ENCODE peak calls at places on chromosomes 13 and 19, in nine cellular contexts. One of them, this sample, is unnamed.

GRCh38 chr19:1944916-1945561 is 4.1 kb downstream of the CSNK1G2 start:
- DNase-seq in CD8-positive, alpha-beta memory T cell: no peak
- DNase-seq in endothelial cell: no peak
- DNase-seq in HS-5: no peak
- DNase-seq in GOT3: no peak
- DNase-seq in G401: no peak
- DNase-seq in NCI-H1092 treated with DMSO at 0.1 percent for 48 hours: no peak
- DNase-seq in thyroid gland: no peak
- DNase-seq in choroid plexus epithelial cell: no peak
- DNase-seq in this sample: no peak

GRCh38 chr19:13887529-13887928 is 10.6 kb downstream of the NANOS3 start:
- DNase-seq in CD8-positive, alpha-beta memory T cell: peak
- DNase-seq in endothelial cell: no peak
- DNase-seq in HS-5: no peak
- DNase-seq in GOT3: no peak
- DNase-seq in G401: no peak
- DNase-seq in NCI-H1092 treated with DMSO at 0.1 percent for 48 hours: no peak
- DNase-seq in thyroid gland: no peak
- DNase-seq in choroid plexus epithelial cell: peak
- DNase-seq in this sample: no peak

GRCh38 chr13:20534038-20534608 is 8.5 kb upstream of the CRYL1 start:
- DNase-seq in CD8-positive, alpha-beta memory T cell: no peak
- DNase-seq in endothelial cell: no peak
- DNase-seq in HS-5: no peak
- DNase-seq in GOT3: no peak
- DNase-seq in G401: no peak
- DNase-seq in NCI-H1092 treated with DMSO at 0.1 percent for 48 hours: no peak
- DNase-seq in thyroid gland: no peak
- DNase-seq in choroid plexus epithelial cell: no peak
- DNase-seq in this sample: no peak

GRCh38 chr19:1469936-1470863 is 8.8 kb downstream of the C19orf25 start:
- DNase-seq in CD8-positive, alpha-beta memory T cell: peak
- DNase-seq in endothelial cell: no peak
- DNase-seq in HS-5: no peak
- DNase-seq in GOT3: no peak
- DNase-seq in G401: no peak
- DNase-seq in NCI-H1092 treated with DMSO at 0.1 percent for 48 hours: no peak
- DNase-seq in thyroid gland: peak
- DNase-seq in choroid plexus epithelial cell: peak
- DNase-seq in this sample: no peak

GRCh38 chr19:45403781-45404556 is 900 bp downstream of the PPP1R13L start:
- DNase-seq in CD8-positive, alpha-beta memory T cell: peak
- DNase-seq in endothelial cell: peak
- DNase-seq in HS-5: no peak
- DNase-seq in GOT3: no peak
- DNase-seq in G401: peak
- DNase-seq in NCI-H1092 treated with DMSO at 0.1 percent for 48 hours: no peak
- DNase-seq in thyroid gland: peak
- DNase-seq in choroid plexus epithelial cell: peak
- DNase-seq in this sample: no peak

GRCh38 chr19:46068345-46069258 is 27.8 kb upstream of the IGFL4 start:
- DNase-seq in CD8-positive, alpha-beta memory T cell: no peak
- DNase-seq in endothelial cell: no peak
- DNase-seq in HS-5: peak
- DNase-seq in GOT3: peak
- DNase-seq in G401: no peak
- DNase-seq in NCI-H1092 treated with DMSO at 0.1 percent for 48 hours: no peak
- DNase-seq in thyroid gland: no peak
- DNase-seq in choroid plexus epithelial cell: peak
- DNase-seq in this sample: no peak

GRCh38 chr13:77928909-77929308 is 10.3 kb upstream of the EDNRB start:
- DNase-seq in CD8-positive, alpha-beta memory T cell: no peak
- DNase-seq in endothelial cell: no peak
- DNase-seq in HS-5: no peak
- DNase-seq in GOT3: no peak
- DNase-seq in G401: no peak
- DNase-seq in NCI-H1092 treated with DMSO at 0.1 percent for 48 hours: no peak
- DNase-seq in thyroid gland: no peak
- DNase-seq in choroid plexus epithelial cell: no peak
- DNase-seq in this sample: no peak

GRCh38 chr13:76943646-76944045 is 4.7 kb upstream of the ACOD1 start:
- DNase-seq in CD8-positive, alpha-beta memory T cell: no peak
- DNase-seq in endothelial cell: no peak
- DNase-seq in HS-5: no peak
- DNase-seq in GOT3: no peak
- DNase-seq in G401: no peak
- DNase-seq in NCI-H1092 treated with DMSO at 0.1 percent for 48 hours: no peak
- DNase-seq in thyroid gland: no peak
- DNase-seq in choroid plexus epithelial cell: no peak
- DNase-seq in this sample: no peak

GRCh38 chr19:4619668-4620294 is 19.5 kb upstream of the TNFAIP8L1 start:
- DNase-seq in CD8-positive, alpha-beta memory T cell: no peak
- DNase-seq in endothelial cell: no peak
- DNase-seq in HS-5: no peak
- DNase-seq in GOT3: no peak
- DNase-seq in G401: no peak
- DNase-seq in NCI-H1092 treated with DMSO at 0.1 percent for 48 hours: no peak
- DNase-seq in thyroid gland: no peak
- DNase-seq in choroid plexus epithelial cell: no peak
- DNase-seq in this sample: no peak

GRCh38 chr13:50116430-50116973 is 101.3 kb downstream of the KCNRG start:
- DNase-seq in CD8-positive, alpha-beta memory T cell: no peak
- DNase-seq in endothelial cell: no peak
- DNase-seq in HS-5: no peak
- DNase-seq in GOT3: no peak
- DNase-seq in G401: no peak
- DNase-seq in NCI-H1092 treated with DMSO at 0.1 percent for 48 hours: no peak
- DNase-seq in thyroid gland: no peak
- DNase-seq in choroid plexus epithelial cell: no peak
- DNase-seq in this sample: no peak

GRCh38 chr13:53782400-53783030 is 753.9 kb downstream of the OLFM4 start:
- DNase-seq in CD8-positive, alpha-beta memory T cell: no peak
- DNase-seq in endothelial cell: peak
- DNase-seq in HS-5: no peak
- DNase-seq in GOT3: no peak
- DNase-seq in G401: peak
- DNase-seq in NCI-H1092 treated with DMSO at 0.1 percent for 48 hours: peak
- DNase-seq in thyroid gland: peak
- DNase-seq in choroid plexus epithelial cell: peak
- DNase-seq in this sample: no peak

GRCh38 chr19:16406356-16406755 is 65.4 kb downstream of the EPS15L1 start:
- DNase-seq in CD8-positive, alpha-beta memory T cell: no peak
- DNase-seq in endothelial cell: no peak
- DNase-seq in HS-5: no peak
- DNase-seq in GOT3: no peak
- DNase-seq in G401: no peak
- DNase-seq in NCI-H1092 treated with DMSO at 0.1 percent for 48 hours: no peak
- DNase-seq in thyroid gland: no peak
- DNase-seq in choroid plexus epithelial cell: no peak
- DNase-seq in this sample: no peak

GRCh38 chr19:10871711-10872550 is 578 bp downstream of the CARM1 start:
- DNase-seq in CD8-positive, alpha-beta memory T cell: no peak
- DNase-seq in endothelial cell: peak
- DNase-seq in HS-5: no peak
- DNase-seq in GOT3: no peak
- DNase-seq in G401: no peak
- DNase-seq in NCI-H1092 treated with DMSO at 0.1 percent for 48 hours: no peak
- DNase-seq in thyroid gland: peak
- DNase-seq in choroid plexus epithelial cell: no peak
- DNase-seq in this sample: peak

GRCh38 chr13:44730099-44730498 is 154.0 kb upstream of the TSC22D1 start:
- DNase-seq in CD8-positive, alpha-beta memory T cell: no peak
- DNase-seq in endothelial cell: no peak
- DNase-seq in HS-5: no peak
- DNase-seq in GOT3: no peak
- DNase-seq in G401: no peak
- DNase-seq in NCI-H1092 treated with DMSO at 0.1 percent for 48 hours: peak
- DNase-seq in thyroid gland: no peak
- DNase-seq in choroid plexus epithelial cell: no peak
- DNase-seq in this sample: no peak

GRCh38 chr13:23623394-23623793 is 53.2 kb downstream of the TNFRSF19 start:
- DNase-seq in CD8-positive, alpha-beta memory T cell: no peak
- DNase-seq in endothelial cell: no peak
- DNase-seq in HS-5: no peak
- DNase-seq in GOT3: no peak
- DNase-seq in G401: no peak
- DNase-seq in NCI-H1092 treated with DMSO at 0.1 percent for 48 hours: no peak
- DNase-seq in thyroid gland: no peak
- DNase-seq in choroid plexus epithelial cell: no peak
- DNase-seq in this sample: no peak

GRCh38 chr19:33677745-33678426 is 56.1 kb downstream of the CHST8 start:
- DNase-seq in CD8-positive, alpha-beta memory T cell: no peak
- DNase-seq in endothelial cell: peak
- DNase-seq in HS-5: no peak
- DNase-seq in GOT3: no peak
- DNase-seq in G401: no peak
- DNase-seq in NCI-H1092 treated with DMSO at 0.1 percent for 48 hours: no peak
- DNase-seq in thyroid gland: no peak
- DNase-seq in choroid plexus epithelial cell: no peak
- DNase-seq in this sample: no peak

GRCh38 chr13:113033054-113033453 is 64.0 kb downstream of the MCF2L start:
- DNase-seq in CD8-positive, alpha-beta memory T cell: no peak
- DNase-seq in endothelial cell: no peak
- DNase-seq in HS-5: no peak
- DNase-seq in GOT3: no peak
- DNase-seq in G401: no peak
- DNase-seq in NCI-H1092 treated with DMSO at 0.1 percent for 48 hours: no peak
- DNase-seq in thyroid gland: no peak
- DNase-seq in choroid plexus epithelial cell: no peak
- DNase-seq in this sample: no peak

GRCh38 chr13:66354880-66355279 is 875.3 kb downstream of the PCDH9 start:
- DNase-seq in CD8-positive, alpha-beta memory T cell: no peak
- DNase-seq in endothelial cell: no peak
- DNase-seq in HS-5: no peak
- DNase-seq in GOT3: no peak
- DNase-seq in G401: no peak
- DNase-seq in NCI-H1092 treated with DMSO at 0.1 percent for 48 hours: no peak
- DNase-seq in thyroid gland: no peak
- DNase-seq in choroid plexus epithelial cell: no peak
- DNase-seq in this sample: no peak

GRCh38 chr19:42323852-42324654 is 1.4 kb upstream of the MEGF8 start:
- DNase-seq in CD8-positive, alpha-beta memory T cell: no peak
- DNase-seq in endothelial cell: no peak
- DNase-seq in HS-5: no peak
- DNase-seq in GOT3: no peak
- DNase-seq in G401: no peak
- DNase-seq in NCI-H1092 treated with DMSO at 0.1 percent for 48 hours: no peak
- DNase-seq in thyroid gland: no peak
- DNase-seq in choroid plexus epithelial cell: no peak
- DNase-seq in this sample: no peak

GRCh38 chr13:93984876-93985275 is 494.6 kb downstream of the DCT start:
- DNase-seq in CD8-positive, alpha-beta memory T cell: no peak
- DNase-seq in endothelial cell: no peak
- DNase-seq in HS-5: no peak
- DNase-seq in GOT3: no peak
- DNase-seq in G401: no peak
- DNase-seq in NCI-H1092 treated with DMSO at 0.1 percent for 48 hours: no peak
- DNase-seq in thyroid gland: no peak
- DNase-seq in choroid plexus epithelial cell: no peak
- DNase-seq in this sample: no peak

GRCh38 chr19:4660181-4660791 is 9.9 kb downstream of the MYDGF start:
- DNase-seq in CD8-positive, alpha-beta memory T cell: no peak
- DNase-seq in endothelial cell: peak
- DNase-seq in HS-5: no peak
- DNase-seq in GOT3: no peak
- DNase-seq in G401: no peak
- DNase-seq in NCI-H1092 treated with DMSO at 0.1 percent for 48 hours: no peak
- DNase-seq in thyroid gland: no peak
- DNase-seq in choroid plexus epithelial cell: no peak
- DNase-seq in this sample: no peak

This sample was measured in gastrocnemius medialis.